ENCODE peak calls at places on chromosomes 12 and 14, in ten cellular contexts. One of them, this sample, is unnamed.

GRCh38 chr12:94870511-94870910 is 133.0 kb downstream of the NDUFA12 start:
- DNase-seq in ovary: no peak
- DNase-seq in suprapubic skin: no peak
- DNase-seq in transverse colon: no peak
- DNase-seq in K562: no peak
- DNase-seq in HepG2: no peak
- DNase-seq in H1: no peak
- DNase-seq in sigmoid colon: no peak
- DNase-seq in upper lobe of left lung: no peak
- DNase-seq in stomach: no peak
- DNase-seq in this sample: no peak

GRCh38 chr12:80704430-80704829 is 3.0 kb upstream of the MYF6 start:
- DNase-seq in transverse colon: no peak
- DNase-seq in K562: no peak
- DNase-seq in H1: no peak
- DNase-seq in HepG2: no peak
- DNase-seq in stomach: no peak
- DNase-seq in suprapubic skin: no peak
- DNase-seq in ovary: no peak
- DNase-seq in upper lobe of left lung: no peak
- DNase-seq in sigmoid colon: no peak
- DNase-seq in this sample: no peak

GRCh38 chr12:92108651-92109050 is 37.0 kb downstream of the BTG1 start:
- DNase-seq in K562: peak; percentile 18
- DNase-seq in upper lobe of left lung: no peak
- DNase-seq in suprapubic skin: no peak
- DNase-seq in ovary: no peak
- DNase-seq in HepG2: no peak
- DNase-seq in sigmoid colon: peak; percentile 83
- DNase-seq in H1: no peak
- DNase-seq in transverse colon: no peak
- DNase-seq in stomach: no peak
- DNase-seq in this sample: no peak

GRCh38 chr12:1836854-1837411 is 16.6 kb downstream of the LRTM2 start:
- DNase-seq in stomach: no peak
- DNase-seq in K562: no peak
- DNase-seq in HepG2: peak; percentile 17
- DNase-seq in sigmoid colon: peak; percentile 50
- DNase-seq in suprapubic skin: no peak
- DNase-seq in H1: no peak
- DNase-seq in transverse colon: no peak
- DNase-seq in ovary: no peak
- DNase-seq in upper lobe of left lung: peak; percentile 52
- DNase-seq in this sample: no peak

GRCh38 chr12:45388545-45388944 is 172.7 kb downstream of the ANO6 start:
- DNase-seq in transverse colon: peak; percentile 15
- DNase-seq in K562: peak; percentile 16
- DNase-seq in HepG2: peak; percentile 29
- DNase-seq in stomach: no peak
- DNase-seq in upper lobe of left lung: no peak
- DNase-seq in sigmoid colon: no peak
- DNase-seq in ovary: no peak
- DNase-seq in suprapubic skin: no peak
- DNase-seq in H1: no peak
- DNase-seq in this sample: peak; percentile 62

GRCh38 chr14:23383041-23383440 is 6.2 kb downstream of the CMTM5 start:
- DNase-seq in transverse colon: no peak
- DNase-seq in H1: no peak
- DNase-seq in stomach: no peak
- DNase-seq in upper lobe of left lung: no peak
- DNase-seq in K562: no peak
- DNase-seq in sigmoid colon: no peak
- DNase-seq in HepG2: no peak
- DNase-seq in ovary: no peak
- DNase-seq in suprapubic skin: no peak
- DNase-seq in this sample: no peak

GRCh38 chr12:65826513-65827171 is 2.4 kb downstream of the HMGA2 start:
- DNase-seq in transverse colon: no peak
- DNase-seq in stomach: no peak
- DNase-seq in HepG2: no peak
- DNase-seq in K562: no peak
- DNase-seq in suprapubic skin: no peak
- DNase-seq in ovary: no peak
- DNase-seq in upper lobe of left lung: no peak
- DNase-seq in sigmoid colon: no peak
- DNase-seq in H1: no peak
- DNase-seq in this sample: no peak

GRCh38 chr14:76708028-76708427 is 53.2 kb upstream of the VASH1 start:
- DNase-seq in K562: no peak
- DNase-seq in upper lobe of left lung: no peak
- DNase-seq in suprapubic skin: no peak
- DNase-seq in transverse colon: no peak
- DNase-seq in HepG2: no peak
- DNase-seq in ovary: no peak
- DNase-seq in stomach: no peak
- DNase-seq in sigmoid colon: no peak
- DNase-seq in H1: no peak
- DNase-seq in this sample: no peak

GRCh38 chr12:1812650-1813302 is 7.6 kb upstream of the LRTM2 start:
- DNase-seq in upper lobe of left lung: no peak
- DNase-seq in transverse colon: no peak
- DNase-seq in K562: peak; percentile 31
- DNase-seq in HepG2: peak; percentile 79
- DNase-seq in stomach: peak; percentile 39
- DNase-seq in suprapubic skin: no peak
- DNase-seq in sigmoid colon: no peak
- DNase-seq in ovary: no peak
- DNase-seq in H1: no peak
- DNase-seq in this sample: peak; percentile 49

GRCh38 chr12:124174406-124174805 is 120.5 kb upstream of the RFLNA start:
- DNase-seq in sigmoid colon: no peak
- DNase-seq in HepG2: no peak
- DNase-seq in ovary: no peak
- DNase-seq in stomach: no peak
- DNase-seq in upper lobe of left lung: no peak
- DNase-seq in H1: no peak
- DNase-seq in suprapubic skin: no peak
- DNase-seq in K562: no peak
- DNase-seq in transverse colon: no peak
- DNase-seq in this sample: no peak

GRCh38 chr12:20368653-20369163 is 371 bp downstream of the PDE3A start:
- DNase-seq in transverse colon: peak; percentile 23
- DNase-seq in H1: no peak
- DNase-seq in suprapubic skin: peak; percentile 64
- DNase-seq in stomach: no peak
- DNase-seq in upper lobe of left lung: peak; percentile 86
- DNase-seq in HepG2: no peak
- DNase-seq in ovary: peak; percentile 57
- DNase-seq in sigmoid colon: peak; percentile 78
- DNase-seq in K562: no peak
- DNase-seq in this sample: no peak

GRCh38 chr14:100439781-100440180 is 116.6 kb downstream of the SLC25A47 start:
- DNase-seq in suprapubic skin: no peak
- DNase-seq in upper lobe of left lung: no peak
- DNase-seq in H1: no peak
- DNase-seq in stomach: no peak
- DNase-seq in transverse colon: peak; percentile 75
- DNase-seq in sigmoid colon: no peak
- DNase-seq in K562: no peak
- DNase-seq in ovary: peak; percentile 67
- DNase-seq in HepG2: no peak
- DNase-seq in this sample: no peak

GRCh38 chr12:117674313-117674712 is 294.5 kb downstream of the KSR2 start:
- DNase-seq in HepG2: no peak
- DNase-seq in H1: no peak
- DNase-seq in upper lobe of left lung: no peak
- DNase-seq in K562: no peak
- DNase-seq in sigmoid colon: no peak
- DNase-seq in suprapubic skin: no peak
- DNase-seq in stomach: no peak
- DNase-seq in transverse colon: no peak
- DNase-seq in ovary: no peak
- DNase-seq in this sample: no peak

DNA sequence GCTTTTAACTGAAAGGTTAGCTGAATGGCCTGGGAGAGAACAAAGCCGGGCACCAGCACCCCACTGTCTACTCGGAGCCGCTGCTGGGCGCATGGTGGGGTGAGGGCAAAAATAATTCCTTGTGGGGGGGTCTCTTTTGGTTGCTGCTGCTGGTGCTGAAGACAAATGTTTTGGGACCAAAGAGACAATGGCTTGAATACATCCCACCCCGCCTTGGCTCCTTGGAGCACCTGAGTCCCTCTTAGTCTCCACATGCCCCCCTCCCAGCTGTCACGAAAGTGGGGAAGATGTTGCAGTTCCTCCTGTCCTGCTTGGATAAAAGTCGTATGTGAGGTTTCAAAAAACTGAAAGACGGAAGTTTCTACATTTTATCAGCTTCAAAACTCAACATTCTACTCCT is 85.0 kb downstream of the PIWIL1 start:
- DNase-seq in stomach: no peak
- DNase-seq in suprapubic skin: no peak
- DNase-seq in ovary: no peak
- DNase-seq in HepG2: no peak
- DNase-seq in sigmoid colon: no peak
- DNase-seq in H1: no peak
- DNase-seq in K562: no peak
- DNase-seq in upper lobe of left lung: no peak
- DNase-seq in transverse colon: no peak
- DNase-seq in this sample: no peak
- H3K9me3 ChIP-seq in stomach: no peaks in the 10 kb centered on the region
- H3K9me3 ChIP-seq in suprapubic skin: no peaks in the 10 kb centered on the region
- H3K9me3 ChIP-seq in ovary: no peaks in the 10 kb centered on the region
- H3K9me3 ChIP-seq in HepG2: no peaks in the 10 kb centered on the region
- H3K9me3 ChIP-seq in sigmoid colon: no peaks in the 10 kb centered on the region
- H3K9me3 ChIP-seq in H1: no peaks in the 10 kb centered on the region
- H3K9me3 ChIP-seq in K562: no peaks in the 10 kb centered on the region
- H3K9me3 ChIP-seq in upper lobe of left lung: no peaks in the 10 kb centered on the region
- H3K9me3 ChIP-seq in transverse colon: no peaks in the 10 kb centered on the region
- H3K9me3 ChIP-seq in this sample: no peaks in the 10 kb centered on the region

DNA sequence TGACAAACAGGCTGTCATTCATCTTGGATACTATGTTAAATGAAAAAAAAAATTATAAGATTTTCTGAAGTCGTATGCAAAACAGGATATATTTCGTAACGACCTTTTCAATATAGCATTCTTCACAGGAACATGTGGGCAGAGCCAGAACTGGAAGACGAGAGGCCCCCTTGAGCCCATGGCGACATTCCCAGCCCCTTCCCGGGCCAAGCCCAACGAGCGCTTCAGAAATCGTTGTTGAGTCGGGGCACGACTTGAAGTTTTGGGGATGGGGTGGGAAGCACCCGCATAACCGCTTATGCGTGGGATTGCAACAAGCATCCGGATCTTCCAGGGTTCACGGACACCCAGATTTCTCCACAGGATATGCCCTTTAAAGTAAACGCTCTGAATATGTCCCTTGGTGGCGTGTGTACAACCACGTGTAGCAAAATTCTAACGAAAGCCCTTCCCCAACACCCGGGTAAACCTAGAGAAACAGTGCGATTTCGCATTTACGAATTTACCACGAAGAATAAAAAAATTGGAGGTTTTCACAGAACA is 735 bp downstream of the C14orf39 start:
- DNase-seq in transverse colon: no peak
- DNase-seq in stomach: no peak
- DNase-seq in sigmoid colon: no peak
- DNase-seq in K562: peak; percentile 8
- DNase-seq in H1: no peak
- DNase-seq in ovary: no peak
- DNase-seq in suprapubic skin: no peak
- DNase-seq in upper lobe of left lung: peak; percentile 17
- DNase-seq in HepG2: no peak
- DNase-seq in this sample: no peak
- TF ChIP-seq EP300 in transverse colon: no peak
- TF ChIP-seq EP300 in stomach: no peak
- TF ChIP-seq EP300 in sigmoid colon: no peak
- TF ChIP-seq EP300 in K562: no peak
- TF ChIP-seq EP300 in H1: no peak
- TF ChIP-seq EP300 in ovary: no peak
- TF ChIP-seq EP300 in suprapubic skin: no peak
- TF ChIP-seq EP300 in upper lobe of left lung: no peak
- TF ChIP-seq EP300 in HepG2: no peak
- TF ChIP-seq EP300 in this sample: no peak

DNA sequence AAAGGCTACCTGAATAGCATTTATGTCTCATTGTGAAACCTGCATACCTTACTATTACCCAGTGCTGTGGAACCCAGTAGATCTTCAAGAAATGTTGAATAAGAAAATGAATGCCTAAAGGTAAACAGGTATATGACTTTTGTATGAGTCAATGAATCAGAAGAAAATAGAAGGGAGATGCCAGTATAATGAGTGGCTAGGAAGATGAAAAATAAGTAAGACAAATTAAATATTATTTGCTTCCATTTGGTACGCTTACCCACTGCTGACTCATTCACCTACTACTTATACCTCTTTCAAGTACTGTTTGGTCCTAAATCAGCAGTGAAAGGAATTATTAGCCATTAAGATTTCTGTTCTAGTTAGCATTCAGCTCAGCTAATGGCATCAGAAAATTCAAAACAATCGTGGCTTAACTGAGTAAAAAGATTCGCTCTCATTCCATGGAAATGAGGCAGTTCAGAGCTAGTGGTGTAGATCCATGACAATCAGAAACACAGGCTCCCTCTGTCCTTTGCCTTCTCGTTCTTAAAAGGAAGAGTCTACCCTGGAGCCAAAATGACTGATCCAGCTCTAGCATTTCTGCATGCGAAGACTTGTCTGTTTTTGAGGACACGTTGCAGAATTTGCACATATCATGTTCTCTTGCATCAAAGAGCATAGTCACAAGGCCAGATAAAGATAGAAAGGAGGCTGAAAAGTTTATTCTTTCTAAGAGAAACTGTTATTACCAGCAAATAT is 705.8 kb upstream of the USP15 start:
- DNase-seq in K562: no peak
- DNase-seq in H1: no peak
- DNase-seq in HepG2: no peak
- DNase-seq in suprapubic skin: no peak
- DNase-seq in sigmoid colon: no peak
- DNase-seq in upper lobe of left lung: no peak
- DNase-seq in stomach: no peak
- DNase-seq in ovary: no peak
- DNase-seq in transverse colon: no peak
- DNase-seq in this sample: no peak
- H3K27me3 ChIP-seq in K562: no peaks in the 10 kb centered on the region
- H3K27me3 ChIP-seq in H1: no peaks in the 10 kb centered on the region
- H3K27me3 ChIP-seq in HepG2: no peaks in the 10 kb centered on the region
- H3K27me3 ChIP-seq in suprapubic skin: no peaks in the 10 kb centered on the region
- H3K27me3 ChIP-seq in sigmoid colon: no peaks in the 10 kb centered on the region
- H3K27me3 ChIP-seq in upper lobe of left lung: no peaks in the 10 kb centered on the region
- H3K27me3 ChIP-seq in stomach: no peaks in the 10 kb centered on the region
- H3K27me3 ChIP-seq in ovary: no peaks in the 10 kb centered on the region
- H3K27me3 ChIP-seq in transverse colon: no peaks in the 10 kb centered on the region
- H3K27me3 ChIP-seq in this sample: no peaks in the 10 kb centered on the region

DNA sequence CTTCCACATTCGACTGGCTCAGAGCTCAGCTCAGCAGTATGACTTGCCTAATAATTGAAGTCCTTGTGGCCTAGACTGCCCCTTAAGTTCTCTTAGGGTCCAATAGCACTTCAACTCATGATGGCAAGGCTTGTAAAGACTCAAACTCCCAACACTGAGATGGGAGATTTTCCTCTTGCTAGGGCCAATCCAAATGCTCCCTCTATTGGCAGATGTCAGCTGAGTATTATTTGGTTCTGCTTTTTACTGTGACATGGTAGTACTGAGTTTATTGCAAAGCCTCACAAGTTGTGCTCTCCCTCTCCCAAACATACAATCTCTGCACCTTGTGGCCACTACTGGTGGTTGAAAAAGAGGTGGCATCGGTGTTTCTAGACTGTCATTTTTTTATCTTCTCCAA is 164.2 kb downstream of the ALG10 start:
- DNase-seq in suprapubic skin: no peak
- DNase-seq in upper lobe of left lung: no peak
- DNase-seq in HepG2: no peak
- DNase-seq in stomach: no peak
- DNase-seq in H1: no peak
- DNase-seq in K562: no peak
- DNase-seq in ovary: no peak
- DNase-seq in sigmoid colon: no peak
- DNase-seq in transverse colon: no peak
- DNase-seq in this sample: no peak
- H3K9me3 ChIP-seq in suprapubic skin: no peaks in the 10 kb centered on the region
- H3K9me3 ChIP-seq in upper lobe of left lung: no peaks in the 10 kb centered on the region
- H3K9me3 ChIP-seq in HepG2: no peaks in the 10 kb centered on the region
- H3K9me3 ChIP-seq in stomach: no peaks in the 10 kb centered on the region
- H3K9me3 ChIP-seq in H1: peaks cover 65% of the 10 kb centered on the region
- H3K9me3 ChIP-seq in K562: no peaks in the 10 kb centered on the region
- H3K9me3 ChIP-seq in ovary: no peaks in the 10 kb centered on the region
- H3K9me3 ChIP-seq in sigmoid colon: no peaks in the 10 kb centered on the region
- H3K9me3 ChIP-seq in transverse colon: no peaks in the 10 kb centered on the region
- H3K9me3 ChIP-seq in this sample: no peaks in the 10 kb centered on the region

This sample was measured in tibial nerve.